ENCODE peak calls at places on chromosomes 6 and 20, in eight cellular contexts. E is T-helper 1 cell; D is kidney tubule cell; G is left cardiac atrium; R is A172; X is CD8-positive, alpha-beta T cell; Y is naive B cell; K is activated T-helper 1 cell treated with Interleukin-2 at 50 U/mL for 16 hours. I is an unnamed sample.

GRCh38 chr6:72182337-72183246 is 296.2 kb downstream of the RIMS1 start:
- DNase-seq in R (no peak), K (no peak), E (no peak), G (peak; percentile 22), X (no peak), Y (peak; percentile 3), D (peak; percentile 62), I (no peak)

GRCh38 chr20:10626896-10627295 is 46.9 kb downstream of the JAG1 start:
- DNase-seq in Y (no peak), R (no peak), K (no peak), G (no peak), X (no peak), E (no peak), D (no peak), I (no peak)

GRCh38 chr6:139219746-139220145 is 72.1 kb downstream of the TXLNB start:
- DNase-seq in R (no peak), D (no peak), X (no peak), K (no peak), G (no peak), Y (no peak), E (no peak), I (peak; percentile 85)

GRCh38 chr20:37970856-37971245 is 62.4 kb downstream of the TTI1 start:
- DNase-seq in X (no peak), G (no peak), E (no peak), D (no peak), R (no peak), Y (no peak), K (no peak), I (no peak)

GRCh38 chr6:109282732-109283131 is 99.5 kb downstream of the CD164 start:
- DNase-seq in X (no peak), K (no peak), E (no peak), G (no peak), D (no peak), R (no peak), Y (no peak), I (peak; percentile 41)

GRCh38 chr20:64077094-64077493 is 2.2 kb downstream of the RGS19 start:
- DNase-seq in Y (peak; percentile 73), K (peak; percentile 28), D (no peak), E (no peak), G (no peak), X (peak; percentile 45), R (no peak), I (peak; percentile 73)

GRCh38 chr20:10715035-10715434 is 41.2 kb upstream of the JAG1 start:
- DNase-seq in R (peak; percentile 43), E (no peak), G (no peak), X (no peak), Y (no peak), D (no peak), K (no peak), I (no peak)

GRCh38 chr6:73285674-73286283 is 22.8 kb upstream of the KHDC1 start:
- DNase-seq in E (no peak), D (peak; percentile 43), K (no peak), R (peak; percentile 63), G (no peak), Y (no peak), X (no peak), I (peak; percentile 72)

GRCh38 chr20:21234816-21235215 is 68.3 kb upstream of the XRN2 start:
- DNase-seq in X (no peak), E (no peak), G (no peak), D (no peak), Y (no peak), R (no peak), K (no peak), I (no peak)

GRCh38 chr6:42629845-42630244 is 66.0 kb downstream of the UBR2 start:
- DNase-seq in E (no peak), X (no peak), Y (no peak), R (no peak), K (no peak), G (no peak), D (no peak), I (peak; percentile 42)

GRCh38 chr20:59845472-59845871 is 88.0 kb downstream of the SYCP2 start:
- DNase-seq in R (no peak), X (no peak), E (no peak), K (no peak), D (no peak), Y (no peak), G (no peak), I (no peak)

GRCh38 chr20:63065911-63066310 is 59.1 kb upstream of the BHLHE23 start:
- DNase-seq in D (no peak), Y (no peak), K (no peak), E (no peak), X (no peak), G (peak; percentile 5), R (no peak), I (no peak)

GRCh38 chr6:156873654-156874380 is 96.6 kb downstream of the ARID1B start:
- DNase-seq in X (no peak), G (no peak), Y (no peak), K (no peak), D (no peak), R (no peak), E (no peak), I (no peak)

GRCh38 chr6:74050921-74051320 is 354.9 kb downstream of the CD109 start:
- DNase-seq in R (no peak), G (no peak), K (no peak), D (no peak), X (no peak), E (no peak), Y (no peak), I (no peak)

GRCh38 chr20:59456342-59457132 is 147.8 kb upstream of the PHACTR3 start:
- DNase-seq in E (no peak), K (no peak), D (no peak), R (no peak), G (no peak), X (no peak), Y (no peak), I (no peak)

GRCh38 chr6:41931792-41932191 is 9.8 kb downstream of the CCND3 start:
- DNase-seq in Y (no peak), R (no peak), D (no peak), G (no peak), E (no peak), X (no peak), K (no peak), I (no peak)

GRCh38 chr20:10508468-10509251 is 73.6 kb downstream of the SLX4IP start:
- DNase-seq in X (no peak), Y (no peak), G (peak; percentile 27), D (no peak), K (no peak), E (no peak), R (peak; percentile 72), I (no peak)

GRCh38 chr6:26501482-26501986 is 1.4 kb downstream of the BTN1A1 start:
- DNase-seq in X (peak; percentile 24), G (peak; percentile 43), K (peak; percentile 20), E (peak; percentile 16), Y (peak; percentile 47), D (no peak), R (no peak), I (no peak)

GRCh38 chr6:87588756-87589407 is 905 bp downstream of the RARS2 start:
- DNase-seq in G (no peak), Y (no peak), D (peak; percentile 4), X (no peak), K (no peak), E (no peak), R (no peak), I (no peak)

GRCh38 chr20:10511507-10512231 is 76.6 kb downstream of the SLX4IP start:
- DNase-seq in R (peak; percentile 99), D (peak; percentile 97), G (peak; percentile 82), K (peak; percentile 50), X (peak; percentile 54), Y (no peak), E (peak; percentile 27), I (peak; percentile 92)

GRCh38 chr6:54801669-54802068 is 44.9 kb upstream of the FAM83B start:
- DNase-seq in Y (no peak), D (peak; percentile 80), K (no peak), E (no peak), R (peak; percentile 86), X (no peak), G (no peak), I (no peak)

GRCh38 chr6:36444470-36444869 is 1.7 kb downstream of the KCTD20 start:
- DNase-seq in X (no peak), G (no peak), Y (no peak), E (no peak), D (no peak), K (no peak), R (no peak), I (no peak)

GRCh38 chr6:124551711-124552233 is 410.5 kb upstream of the RNF217 start:
- DNase-seq in D (peak; percentile 36), R (no peak), E (no peak), Y (no peak), K (no peak), X (no peak), G (no peak), I (no peak)

GRCh38 chr6:160141001-160141726 is 19.5 kb downstream of the SLC22A1 start:
- DNase-seq in E (no peak), Y (no peak), R (peak; percentile 41), K (no peak), D (peak; percentile 5), X (no peak), G (no peak), I (no peak)

GRCh38 chr6:37794825-37795224 is 24.7 kb upstream of the ZFAND3 start:
- DNase-seq in Y (no peak), G (no peak), D (peak; percentile 68), E (no peak), R (no peak), X (no peak), K (no peak), I (no peak)

GRCh38 chr6:4466769-4467480 is 309.3 kb upstream of the CDYL start:
- DNase-seq in E (no peak), D (peak; percentile 19), R (no peak), Y (no peak), K (no peak), X (no peak), G (no peak), I (no peak)

GRCh38 chr20:55947701-55948100 is 57.6 kb downstream of the CBLN4 start:
- DNase-seq in R (no peak), D (no peak), X (no peak), Y (no peak), K (no peak), E (no peak), G (no peak), I (no peak)

GRCh38 chr20:37160683-37161082 is 18.4 kb upstream of the RPN2 start:
- DNase-seq in K (no peak), D (no peak), Y (no peak), G (no peak), X (no peak), R (no peak), E (no peak), I (no peak)

GRCh38 chr6:41967312-41968287 is 26.0 kb upstream of the CCND3 start:
- DNase-seq in G (no peak), Y (no peak), D (peak; percentile 65), K (no peak), X (no peak), R (no peak), E (no peak), I (no peak)

GRCh38 chr20:17594443-17594842 is 24.6 kb downstream of the DSTN start:
- DNase-seq in R (no peak), G (no peak), E (no peak), X (no peak), K (no peak), Y (no peak), D (peak; percentile 40), I (no peak)

GRCh38 chr6:156175971-156176421 is 601.2 kb upstream of the ARID1B start:
- DNase-seq in E (no peak), D (peak; percentile 51), Y (no peak), K (no peak), X (no peak), R (no peak), G (peak; percentile 39), I (no peak)

GRCh38 chr6:71284785-71285184 is 3.8 kb upstream of the OGFRL1 start:
- DNase-seq in X (no peak), G (no peak), R (no peak), E (no peak), Y (no peak), D (no peak), K (no peak), I (no peak)

GRCh38 chr20:36575066-36575743 is 1.8 kb downstream of the TGIF2 start:
- DNase-seq in Y (no peak), R (peak; percentile 53), K (no peak), X (no peak), D (peak; percentile 66), E (no peak), G (peak; percentile 71), I (peak; percentile 45)

GRCh38 chr6:112651239-112651638 is 304.1 kb downstream of the RFPL4B start:
- DNase-seq in K (no peak), G (no peak), Y (no peak), R (no peak), D (no peak), E (no peak), X (no peak), I (no peak)